ENCODE peak calls at places on chromosome 16, in ten cellular contexts. K is IMR-90, I is cardiac muscle cell, X is mesenchymal stem cell, J is mammary epithelial cell, G is astrocyte, V is endothelial cell of umbilical vein, L is OCI-LY7, O is thoracic aorta, B is tibial nerve. C is an unnamed sample. For H3K9me3 and H3K36me3, the result is how much of the 10 kb centered on the place peaks cover.

GRCh38 chr16:6777624-6778023 is 555.0 kb upstream of the RBFOX1 start:
- DNase-seq in K (no peak), O (no peak), G (no peak), B (no peak), I (no peak), L (no peak), J (no peak), X (no peak), V (no peak), C (no peak)

GRCh38 chr16:66542396-66542795 is 7.5 kb downstream of the TK2 start:
- DNase-seq in L (no peak), J (no peak), I (no peak), V (no peak), O (no peak), G (no peak), B (no peak), X (no peak), K (no peak), C (no peak)

GRCh38 chr16:85137323-85138072 is 25.2 kb upstream of the CIBAR2 start:
- DNase-seq in K (peak), J (no peak), O (peak), X (peak), B (peak), V (peak), L (no peak), G (peak), I (peak), C (peak)

GRCh38 chr16:50737420-50737959 is 4.4 kb upstream of the CYLD start:
- DNase-seq in I (no peak), V (no peak), O (no peak), L (no peak), X (no peak), B (no peak), K (peak), J (no peak), G (no peak), C (no peak)

GRCh38 chr16:67147437-67148140 is 3.2 kb downstream of the B3GNT9 start:
- DNase-seq in K (no peak), I (no peak), J (peak), L (no peak), X (no peak), V (no peak), G (no peak), B (no peak), O (no peak), C (no peak)

GRCh38 chr16:2526135-2526534 is 5.1 kb downstream of the CEMP1 start:
- DNase-seq in K (no peak), O (no peak), V (no peak), X (no peak), G (no peak), I (no peak), J (no peak), B (no peak), L (no peak), C (no peak)

GRCh38 chr16:81478876-81479496 is 34.4 kb downstream of the CMIP start:
- DNase-seq in O (no peak), L (peak), B (peak), K (no peak), G (no peak), I (no peak), J (no peak), V (peak), X (peak), C (no peak)

GRCh38 chr16:67514382-67514828 is 14.2 kb upstream of the RIPOR1 start:
- DNase-seq in J (peak), L (peak), X (peak), O (no peak), V (peak), G (peak), K (peak), I (peak), B (peak), C (peak)

DNA sequence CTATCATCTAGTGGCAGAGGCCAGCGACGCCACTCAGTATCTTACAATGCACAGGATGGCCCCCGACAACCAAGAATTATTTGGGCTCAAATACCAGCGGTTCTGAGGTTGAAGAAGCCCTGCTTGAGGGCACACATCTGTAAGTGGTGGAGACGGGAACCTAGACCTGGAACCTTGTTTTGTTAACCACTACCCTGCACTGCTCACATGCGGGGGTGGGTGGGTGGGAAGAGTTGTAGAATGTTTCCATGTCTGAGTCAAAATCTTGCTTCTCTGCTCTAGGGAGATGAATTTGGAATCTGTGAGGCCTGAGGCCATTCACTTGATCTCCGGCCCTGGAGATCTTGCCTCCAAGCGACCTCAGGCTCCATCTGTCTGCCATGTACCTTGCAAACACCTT is 44.1 kb downstream of the ABCC1 start:
- DNase-seq in G (peak), X (no peak), O (no peak), J (no peak), B (no peak), K (no peak), V (no peak), I (no peak), L (no peak), C (no peak)
- H3K9me3 ChIP-seq in G (under half), X (under half), O (under half), J (under half), B (under half), K (under half), V (under half), I (under half), L (under half), C (under half)

DNA sequence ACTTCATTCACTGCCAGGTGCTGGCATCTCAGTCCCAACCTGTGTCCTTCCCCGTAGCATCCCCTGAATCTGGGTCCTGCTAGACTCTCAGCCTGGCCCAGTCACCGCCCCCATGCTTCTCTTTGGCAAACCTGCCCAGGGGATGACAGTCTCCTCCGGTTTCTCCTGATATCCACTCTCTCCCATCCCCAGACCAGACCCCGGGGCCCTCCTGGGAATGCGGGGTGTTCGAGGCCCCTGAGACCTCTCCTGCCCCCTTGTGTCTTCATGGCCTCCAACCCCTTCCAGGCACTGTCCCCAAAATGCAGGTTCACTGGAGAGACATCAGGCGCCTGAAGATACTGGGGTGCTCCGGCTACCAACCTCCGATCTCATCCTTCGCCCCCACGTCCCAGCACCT is 544 bp downstream of the STX1B start:
- DNase-seq in G (no peak), L (no peak), J (no peak), V (no peak), K (no peak), B (no peak), I (no peak), X (no peak), O (no peak), C (no peak)
- H3K4me3 ChIP-seq in G (peak), L (no peak), J (no peak), V (no peak), K (peak), B (no peak), I (peak), X (peak), O (no peak), C (no peak)

GRCh38 chr16:71738820-71739219 is 14.3 kb upstream of the PHLPP2 start:
- DNase-seq in G (no peak), V (no peak), L (no peak), O (no peak), I (no peak), J (no peak), K (no peak), X (no peak), B (no peak), C (no peak)
- H3K36me3 ChIP-seq in G (under half), V (under half), L (half or more), O (under half), I (half or more), J (under half), K (under half), X (half or more), B (half or more), C (under half)

GRCh38 chr16:1184980-1185379 is 32.1 kb downstream of the CACNA1H start:
- DNase-seq in X (no peak), K (no peak), G (no peak), J (no peak), L (no peak), O (no peak), V (no peak), B (no peak), I (no peak), C (no peak)
- H3K9me3 ChIP-seq in X (under half), K (under half), G (under half), J (under half), L (under half), O (under half), V (under half), B (under half), I (under half), C (under half)

GRCh38 chr16:87583453-87584131 is 18.7 kb upstream of the JPH3 start:
- DNase-seq in X (peak), J (no peak), L (no peak), V (peak), I (no peak), B (no peak), G (peak), O (no peak), K (peak), C (peak)

GRCh38 chr16:87582966-87583325 is 19.4 kb upstream of the JPH3 start:
- DNase-seq in K (no peak), B (no peak), J (no peak), L (no peak), I (no peak), V (no peak), X (peak), G (no peak), O (no peak), C (no peak)

GRCh38 chr16:87580855-87581261 is 21.4 kb upstream of the JPH3 start:
- DNase-seq in I (no peak), X (peak), B (no peak), K (peak), O (no peak), L (no peak), G (peak), J (peak), V (no peak), C (peak)

GRCh38 chr16:87581867-87582220 is 20.5 kb upstream of the JPH3 start:
- DNase-seq in J (peak), O (peak), I (no peak), X (peak), V (peak), L (no peak), B (peak), G (peak), K (peak), C (peak)

DNA sequence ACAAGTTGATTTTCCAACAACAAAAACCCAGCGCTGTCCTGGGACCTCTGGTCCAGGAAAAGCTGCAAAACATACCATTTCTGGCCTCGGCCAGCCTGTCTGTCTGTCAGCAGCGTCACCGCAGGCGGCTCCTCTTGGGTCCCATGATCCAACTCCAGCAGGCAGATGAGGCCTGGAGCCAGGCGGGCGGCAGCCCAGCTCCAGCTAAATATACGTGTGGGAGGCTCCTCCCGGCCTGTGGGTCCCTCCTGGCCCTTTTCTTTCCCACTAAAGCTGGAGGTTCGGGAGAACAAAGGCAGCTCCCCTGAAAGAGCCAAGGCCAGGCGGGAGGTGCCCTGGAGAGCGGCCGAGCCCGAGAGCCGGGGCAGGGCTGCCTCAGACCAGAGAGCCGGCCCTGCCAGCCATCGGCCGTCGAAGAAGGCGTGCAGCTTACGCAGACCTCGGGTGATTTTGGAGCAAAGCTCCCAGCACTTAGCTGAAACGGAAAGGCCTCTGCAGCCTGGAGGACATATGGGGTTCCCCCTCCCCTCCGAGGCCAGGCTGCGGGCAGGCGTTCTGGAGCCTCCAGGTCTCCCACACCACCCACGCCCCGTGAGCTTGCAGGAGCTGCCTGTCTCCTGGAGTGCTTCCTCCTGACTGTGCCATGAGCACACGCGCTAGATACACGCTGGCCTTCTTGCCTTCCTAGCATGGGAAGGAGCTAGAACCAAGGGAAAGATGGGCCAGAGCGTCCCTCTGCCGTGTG is 19.9 kb upstream of the JPH3 start:
- DNase-seq in B (peak), J (no peak), G (peak), X (peak), O (peak), K (peak), I (no peak), V (no peak), L (no peak), C (peak)
- H3K4me3 ChIP-seq in B (no peak), J (no peak), G (peak), X (peak), O (peak), K (no peak), I (no peak), V (no peak), L (no peak), C (peak)

GRCh38 chr16:74469946-74470478 is 48.7 kb upstream of the CLEC18B start:
- DNase-seq in L (no peak), I (no peak), O (no peak), K (no peak), B (no peak), G (no peak), J (no peak), X (no peak), V (no peak), C (no peak)

GRCh38 chr16:74468807-74469511 is 47.7 kb upstream of the CLEC18B start:
- DNase-seq in G (no peak), L (no peak), K (no peak), V (no peak), I (no peak), J (no peak), B (no peak), O (no peak), X (no peak), C (no peak)

GRCh38 chr16:74466872-74467271 is 45.6 kb upstream of the CLEC18B start:
- DNase-seq in I (no peak), X (no peak), G (no peak), O (no peak), J (no peak), B (no peak), L (no peak), K (no peak), V (no peak), C (no peak)

GRCh38 chr16:74477226-74477625 is 55.9 kb upstream of the CLEC18B start:
- DNase-seq in G (no peak), L (no peak), B (no peak), K (no peak), I (no peak), V (no peak), X (no peak), J (no peak), O (no peak), C (no peak)

GRCh38 chr16:74472010-74472409 is 50.7 kb upstream of the CLEC18B start:
- DNase-seq in O (no peak), V (no peak), J (no peak), I (no peak), X (no peak), L (no peak), B (no peak), G (no peak), K (no peak), C (no peak)
- H3K36me3 ChIP-seq in O (half or more), V (under half), J (under half), I (half or more), X (half or more), L (half or more), B (half or more), G (half or more), K (half or more), C (under half)

DNA sequence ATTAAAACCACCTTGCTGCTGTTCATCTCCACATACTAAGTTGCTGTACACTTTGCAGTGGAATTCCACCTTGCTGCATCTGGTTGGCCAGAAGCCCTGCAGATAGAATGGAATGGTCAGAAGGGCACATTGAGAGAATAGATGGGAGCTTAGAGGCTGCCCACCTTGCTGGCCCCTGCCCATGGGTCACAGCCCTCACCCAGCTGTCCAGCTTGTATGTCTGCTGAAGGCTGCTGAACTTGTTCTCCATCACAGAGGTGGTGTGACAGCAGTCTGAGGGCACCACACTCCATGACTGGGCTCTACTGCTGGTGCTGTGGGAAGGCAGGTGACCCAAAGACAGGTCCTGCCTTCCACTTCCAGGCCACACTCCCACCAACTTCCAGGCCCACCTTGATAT is 1755.4 kb downstream of the TP53TG3F start:
- DNase-seq in G (no peak), J (no peak), O (no peak), I (no peak), B (no peak), K (no peak), V (no peak), X (no peak), L (no peak), C (no peak)
- H3K9me3 ChIP-seq in G (under half), J (under half), O (under half), I (under half), B (under half), K (under half), V (under half), X (under half), L (under half), C (under half)

C was measured in MG63.